ENCODE peak calls at places on chromosomes 16 and 17, in nine cellular contexts. S is H1, K is mammary epithelial cell, Q is mesenchymal stem cell, C is iPS DF 6.9, F is left lung, U is K562, H is WERI-Rb-1, M is heart left ventricle. D is an unnamed sample. For H3K36me3, the result is how much of the 10 kb centered on the place peaks cover.

GRCh38 chr16:68936729-68937631 is 93.6 kb downstream of the TANGO6 start:
- DNase-seq in S (no peak), K (peak), Q (peak), C (no peak), F (no peak), U (no peak), H (no peak), M (no peak), D (no peak)

GRCh38 chr17:69588739-69589334 is 174.3 kb downstream of the MAP2K6 start:
- DNase-seq in S (no peak), K (no peak), Q (peak), C (no peak), F (no peak), U (no peak), H (no peak), M (no peak), D (no peak)

GRCh38 chr17:39700148-39700987 is 504 bp downstream of the ERBB2 start:
- DNase-seq in S (peak), K (peak), Q (peak), C (no peak), F (no peak), U (no peak), H (no peak), M (no peak), D (peak)

GRCh38 chr16:57576429-57576870 is 34.0 kb downstream of the ADGRG5 start:
- DNase-seq in S (peak), K (peak), Q (peak), C (peak), F (peak), U (peak), H (peak), M (peak), D (peak)

GRCh38 chr17:30225919-30226553 is 9.5 kb downstream of the SLC6A4 start:
- DNase-seq in S (no peak), K (no peak), Q (no peak), C (no peak), F (no peak), U (no peak), H (peak), M (no peak), D (no peak)

GRCh38 chr17:43430936-43431649 is 32.3 kb downstream of the ARL4D start:
- DNase-seq in S (no peak), K (no peak), Q (no peak), C (no peak), F (no peak), U (no peak), H (no peak), M (no peak), D (peak)

GRCh38 chr17:39775075-39775474 is 37.3 kb downstream of the GRB7 start:
- DNase-seq in S (no peak), K (no peak), Q (no peak), C (no peak), F (no peak), U (no peak), H (no peak), M (no peak), D (no peak)

GRCh38 chr16:72094266-72094610 is 591 bp downstream of the DHX38 start:
- DNase-seq in S (no peak), K (no peak), Q (no peak), C (no peak), F (no peak), U (peak), H (no peak), M (no peak), D (no peak)

GRCh38 chr16:88588754-88589153 is 18.6 kb downstream of the ZC3H18 start:
- DNase-seq in S (no peak), K (no peak), Q (no peak), C (no peak), F (no peak), U (no peak), H (no peak), M (no peak), D (no peak)

GRCh38 chr16:50011707-50012106 is 13.3 kb upstream of the CNEP1R1 start:
- DNase-seq in S (no peak), K (no peak), Q (peak), C (no peak), F (peak), U (no peak), H (no peak), M (no peak), D (no peak)

GRCh38 chr16:83312015-83312734 is 495.6 kb upstream of the HSBP1 start:
- DNase-seq in S (no peak), K (no peak), Q (no peak), C (no peak), F (no peak), U (no peak), H (no peak), M (no peak), D (no peak)

GRCh38 chr16:83308414-83308813 is 499.4 kb upstream of the HSBP1 start:
- DNase-seq in S (no peak), K (no peak), Q (no peak), C (no peak), F (no peak), U (no peak), H (no peak), M (no peak), D (no peak)

GRCh38 chr16:83305092-83305491 is 502.7 kb upstream of the HSBP1 start:
- DNase-seq in S (no peak), K (peak), Q (peak), C (no peak), F (no peak), U (no peak), H (no peak), M (no peak), D (no peak)

GRCh38 chr16:83310816-83311215 is 497.0 kb upstream of the HSBP1 start:
- DNase-seq in S (no peak), K (no peak), Q (no peak), C (no peak), F (no peak), U (no peak), H (no peak), M (no peak), D (no peak)

GRCh38 chr16:83307206-83307990 is 500.4 kb upstream of the HSBP1 start:
- DNase-seq in S (no peak), K (no peak), Q (no peak), C (no peak), F (no peak), U (no peak), H (no peak), M (no peak), D (no peak)
- H3K4me3 ChIP-seq in S (no peak), K (no peak), Q (no peak), C (no peak), F (no peak), U (no peak), H (no peak), M (no peak), D (no peak)

GRCh38 chr16:18833707-18834505 is 32.6 kb upstream of the ARL6IP1 start:
- DNase-seq in S (no peak), K (no peak), Q (no peak), C (no peak), F (no peak), U (no peak), H (no peak), M (no peak), D (no peak)
- H3K36me3 ChIP-seq in S (half or more), K (half or more), Q (half or more), C (under half), F (under half), U (half or more), H (half or more), M (half or more), D (under half)

GRCh38 chr17:61410555-61411089 is 11.0 kb downstream of the TBX2 start:
- DNase-seq in S (peak), K (no peak), Q (peak), C (no peak), F (peak), U (no peak), H (peak), M (peak), D (peak)
- H3K4me3 ChIP-seq in S (peak), K (no peak), Q (peak), C (peak), F (peak), U (no peak), H (peak), M (peak), D (peak)

GRCh38 chr17:79645777-79646088 is 34.9 kb upstream of the RBFOX3 start:
- DNase-seq in S (peak), K (no peak), Q (no peak), C (no peak), F (peak), U (no peak), H (peak), M (no peak), D (no peak)
- H3K36me3 ChIP-seq in S (under half), K (under half), Q (under half), C (under half), F (under half), U (under half), H (under half), M (under half), D (under half)

DNA sequence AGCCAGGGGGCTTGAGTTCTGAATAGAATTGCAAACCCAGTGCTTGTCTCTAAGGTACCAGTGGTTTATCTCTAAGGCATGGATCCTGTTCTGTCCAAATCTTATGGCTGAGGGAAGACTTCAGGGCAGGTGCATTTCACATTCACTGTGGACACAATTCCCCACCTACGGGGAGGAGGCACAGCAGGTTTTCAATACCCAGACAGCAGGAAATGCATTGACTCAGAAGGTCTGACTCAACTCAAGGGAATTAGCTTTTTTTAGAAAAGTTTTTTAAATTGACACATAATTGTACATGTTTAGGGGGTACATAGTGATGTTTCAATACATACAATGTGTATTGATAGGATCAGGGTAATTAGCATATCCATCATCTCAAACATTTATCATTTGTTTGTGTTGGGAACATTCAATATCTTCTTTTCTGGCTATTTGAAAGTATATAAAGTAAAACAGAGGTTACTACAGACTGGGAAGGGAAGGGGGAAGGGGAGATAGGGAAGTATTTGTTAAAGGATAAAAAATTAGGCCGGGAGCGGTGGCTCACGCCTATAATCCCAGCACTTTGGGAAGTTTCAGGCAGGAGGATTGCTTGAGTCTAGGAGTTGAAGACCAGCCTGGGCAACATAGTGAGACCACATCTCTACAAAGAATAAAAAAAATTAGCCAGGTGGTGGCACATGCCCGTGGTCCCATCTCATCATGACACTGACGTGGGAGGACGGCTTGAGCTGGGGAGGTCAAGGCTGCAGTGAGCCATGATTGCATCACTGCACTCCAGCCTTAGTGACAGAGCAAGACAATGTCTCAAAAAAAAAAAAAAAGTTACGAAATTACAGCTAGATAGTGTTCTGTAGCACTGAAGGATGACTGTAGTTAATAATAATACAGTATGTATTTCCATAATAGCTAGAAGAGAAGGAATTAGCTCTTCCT is 54.9 kb downstream of the RGS9 start:
- DNase-seq in S (no peak), K (peak), Q (peak), C (no peak), F (no peak), U (no peak), H (no peak), M (no peak), D (peak)
- H3K4me3 ChIP-seq in S (no peak), K (no peak), Q (no peak), C (no peak), F (no peak), U (no peak), H (no peak), M (no peak), D (no peak)

GRCh38 chr17:46170609-46171432 is 22.4 kb downstream of the KANSL1 start:
- DNase-seq in S (no peak), K (no peak), Q (no peak), C (no peak), F (peak), U (no peak), H (no peak), M (no peak), D (no peak)
- H3K36me3 ChIP-seq in S (under half), K (under half), Q (under half), C (under half), F (under half), U (half or more), H (half or more), M (under half), D (under half)

DNA sequence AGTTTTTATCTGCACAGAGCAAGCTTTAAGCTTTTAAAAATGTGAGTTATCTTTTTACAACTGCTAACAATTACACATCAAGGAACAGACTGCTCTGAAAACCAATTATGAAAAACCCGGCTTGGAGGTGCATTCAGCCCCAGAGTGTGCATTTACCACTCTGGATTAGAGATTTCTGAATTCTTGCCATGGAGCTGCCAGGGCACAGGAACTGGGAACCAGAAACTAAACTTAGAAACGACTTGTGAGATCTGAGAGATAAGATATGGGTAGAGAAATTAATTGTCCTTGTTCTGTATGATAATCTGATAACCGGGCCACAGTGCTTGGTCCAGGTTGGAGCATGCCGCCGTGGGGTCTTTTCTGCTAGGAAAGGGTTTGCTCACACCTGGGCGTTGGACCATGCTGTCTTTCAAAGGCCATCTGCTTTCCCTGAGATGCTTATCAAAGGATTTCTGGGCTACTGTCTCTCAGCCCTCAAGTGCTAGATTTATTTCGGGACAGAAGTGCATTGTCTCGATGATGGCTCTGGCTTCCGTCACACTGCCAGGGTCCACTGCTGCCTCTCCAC is 210.0 kb downstream of the MAF start:
- DNase-seq in S (no peak), K (no peak), Q (no peak), C (no peak), F (no peak), U (no peak), H (no peak), M (no peak), D (no peak)
- H3K4me3 ChIP-seq in S (no peak), K (no peak), Q (no peak), C (no peak), F (no peak), U (no peak), H (no peak), M (no peak), D (no peak)

GRCh38 chr17:4189280-4189679 is 46.3 kb downstream of the CYB5D2 start:
- DNase-seq in S (no peak), K (no peak), Q (no peak), C (no peak), F (no peak), U (no peak), H (no peak), M (no peak), D (no peak)
- H3K36me3 ChIP-seq in S (half or more), K (under half), Q (half or more), C (under half), F (under half), U (half or more), H (half or more), M (half or more), D (under half)

DNA sequence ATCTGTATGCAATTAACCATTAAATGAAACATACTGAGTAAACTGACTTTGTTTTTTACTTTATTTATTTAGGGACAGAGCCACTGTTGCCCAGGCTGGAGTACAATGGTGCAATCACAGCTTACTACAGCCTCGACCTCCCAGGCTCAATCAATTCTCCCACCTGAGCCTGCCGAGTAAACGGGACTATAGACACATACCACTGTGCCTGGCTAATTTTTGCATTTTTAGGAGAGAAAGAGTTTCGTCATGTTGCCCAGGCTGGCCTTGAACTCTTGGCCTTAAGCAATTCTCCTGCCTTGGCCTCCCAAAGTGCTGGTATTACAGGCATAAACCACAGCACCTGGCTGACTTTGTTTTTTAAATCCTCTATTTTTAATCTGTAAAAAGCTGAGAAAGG is 42.6 kb downstream of the ANKFY1 start:
- DNase-seq in S (no peak), K (no peak), Q (no peak), C (no peak), F (no peak), U (no peak), H (no peak), M (no peak), D (no peak)
- H3K4me3 ChIP-seq in S (no peak), K (no peak), Q (peak), C (no peak), F (no peak), U (no peak), H (no peak), M (no peak), D (no peak)

D was measured in H7.